ENCODE peak calls at places on chromosomes 2 and 18, in seven cellular contexts. E is H1, P is HCT116, C is GM12878, A is HepG2, M is SK-N-SH, G is K562. U is an unnamed sample.

GRCh38 chr18:57220485-57220884 is 73.6 kb downstream of the BOD1L2 start:
- DNase-seq in E (no peak), P (no peak), C (no peak), A (no peak), M (no peak), G (no peak), U (no peak)

GRCh38 chr18:12391487-12392136 is 14.6 kb upstream of the AFG3L2 start:
- DNase-seq in E (no peak), P (peak), C (no peak), A (peak), M (peak), G (peak), U (no peak)

GRCh38 chr2:234951386-234952269 is at the start of gene SH3BP4:
- DNase-seq in E (no peak), P (no peak), C (no peak), A (peak), M (peak), G (peak), U (peak)

GRCh38 chr2:43086451-43087221 is 139.8 kb downstream of the ZFP36L2 start:
- DNase-seq in E (peak), P (peak), C (no peak), A (peak), M (no peak), G (no peak), U (no peak)

GRCh38 chr2:156513219-156513618 is 77.0 kb downstream of the GPD2 start:
- DNase-seq in E (no peak), P (no peak), C (no peak), A (no peak), M (no peak), G (no peak), U (no peak)

GRCh38 chr2:129467941-129468340 is 511.5 kb upstream of the RAB6C start:
- DNase-seq in E (no peak), P (no peak), C (no peak), A (no peak), M (no peak), G (no peak), U (no peak)

GRCh38 chr2:236943841-236944513 is 141.7 kb upstream of the COPS8 start:
- DNase-seq in E (no peak), P (no peak), C (no peak), A (no peak), M (no peak), G (no peak), U (no peak)

GRCh38 chr2:224778474-224778877 is 62.3 kb upstream of the CCDC195 start:
- DNase-seq in E (peak), P (peak), C (peak), A (peak), M (peak), G (peak), U (peak)

GRCh38 chr2:127007652-127008051 is 99.3 kb downstream of the BIN1 start:
- DNase-seq in E (no peak), P (no peak), C (no peak), A (no peak), M (no peak), G (no peak), U (no peak)

GRCh38 chr2:144453039-144453336 is 66.9 kb downstream of the ZEB2 start:
- DNase-seq in E (no peak), P (no peak), C (no peak), A (no peak), M (no peak), G (no peak), U (no peak)

GRCh38 chr2:3149441-3150217 is 228.0 kb downstream of the EIPR1 start:
- DNase-seq in E (no peak), P (no peak), C (no peak), A (no peak), M (no peak), G (no peak), U (no peak)

GRCh38 chr2:174247474-174248186 is 702 bp downstream of the OLA1 start:
- DNase-seq in E (no peak), P (no peak), C (no peak), A (peak), M (peak), G (peak), U (peak)

GRCh38 chr2:127647242-127648190 is 1.6 kb downstream of the GPR17 start:
- DNase-seq in E (no peak), P (no peak), C (no peak), A (no peak), M (no peak), G (no peak), U (no peak)

DNA sequence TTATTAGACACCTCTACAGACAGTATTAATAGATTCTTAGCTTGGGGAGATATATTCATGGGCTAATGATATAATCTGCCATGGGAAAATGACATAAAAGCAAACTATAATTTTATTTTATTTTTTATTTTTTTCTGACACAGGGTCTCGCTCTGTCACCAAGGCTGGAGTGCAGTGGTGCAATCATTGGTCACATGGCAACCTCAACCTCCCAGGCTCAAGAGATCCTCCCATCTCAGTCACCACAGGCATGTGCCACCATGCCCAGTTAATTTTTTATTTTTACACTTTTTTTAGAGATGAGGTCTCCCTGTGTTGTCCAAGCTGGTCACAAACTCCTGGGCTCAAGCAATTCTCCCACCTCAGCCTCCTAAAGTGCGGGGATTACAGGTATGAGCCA is 39.3 kb downstream of the RTN4 start:
- DNase-seq in E (no peak), P (no peak), C (no peak), A (peak), M (no peak), G (no peak), U (no peak)
- TF ChIP-seq JUND in E (no peak), P (no peak), C (no peak), A (no peak), M (no peak), G (no peak), U (no peak)

DNA sequence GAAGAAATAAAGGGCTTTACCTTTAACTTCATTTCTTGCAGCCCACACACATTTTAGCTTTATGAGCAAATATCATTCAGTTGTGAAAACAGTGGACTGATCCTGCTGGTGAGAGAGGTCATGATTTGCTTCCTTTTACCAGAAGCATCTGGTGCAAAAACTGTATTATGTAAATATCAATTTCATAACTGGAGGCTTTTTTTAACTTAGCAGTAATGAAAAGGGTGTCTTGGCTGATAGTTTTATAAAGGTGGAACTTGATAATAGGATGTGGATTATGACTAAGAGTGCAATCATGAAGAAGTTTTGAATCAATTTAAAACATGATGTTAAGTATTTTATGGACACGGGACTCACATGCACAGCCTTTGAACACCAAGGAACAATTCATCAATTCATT is 304.4 kb downstream of the GULP1 start:
- DNase-seq in E (no peak), P (no peak), C (no peak), A (no peak), M (no peak), G (no peak), U (no peak)
- TF ChIP-seq JUND in E (no peak), P (no peak), C (no peak), A (no peak), M (no peak), G (no peak), U (no peak)

GRCh38 chr18:62242955-62243354 is 55.9 kb downstream of the RELCH start:
- DNase-seq in E (no peak), P (no peak), C (no peak), A (no peak), M (no peak), G (no peak), U (no peak)
- TF ChIP-seq JUND in E (no peak), P (no peak), C (no peak), A (no peak), M (no peak), G (no peak), U (no peak)

GRCh38 chr2:30903326-30903725 is 96.1 kb upstream of the CAPN13 start:
- DNase-seq in E (no peak), P (no peak), C (no peak), A (no peak), M (no peak), G (no peak), U (no peak)
- TF ChIP-seq JUND in E (no peak), P (no peak), C (no peak), A (no peak), M (no peak), G (no peak), U (no peak)

GRCh38 chr2:54574107-54574859 is 118.2 kb downstream of the SPTBN1 start:
- DNase-seq in E (no peak), P (no peak), C (peak), A (peak), M (no peak), G (peak), U (no peak)

GRCh38 chr2:54573532-54573915 is 117.4 kb downstream of the SPTBN1 start:
- DNase-seq in E (no peak), P (no peak), C (no peak), A (no peak), M (no peak), G (no peak), U (no peak)

GRCh38 chr2:54572262-54572635 is 116.1 kb downstream of the SPTBN1 start:
- DNase-seq in E (no peak), P (no peak), C (no peak), A (peak), M (no peak), G (peak), U (no peak)

GRCh38 chr2:54570925-54571694 is 115.0 kb downstream of the SPTBN1 start:
- DNase-seq in E (no peak), P (no peak), C (peak), A (peak), M (peak), G (peak), U (no peak)

DNA sequence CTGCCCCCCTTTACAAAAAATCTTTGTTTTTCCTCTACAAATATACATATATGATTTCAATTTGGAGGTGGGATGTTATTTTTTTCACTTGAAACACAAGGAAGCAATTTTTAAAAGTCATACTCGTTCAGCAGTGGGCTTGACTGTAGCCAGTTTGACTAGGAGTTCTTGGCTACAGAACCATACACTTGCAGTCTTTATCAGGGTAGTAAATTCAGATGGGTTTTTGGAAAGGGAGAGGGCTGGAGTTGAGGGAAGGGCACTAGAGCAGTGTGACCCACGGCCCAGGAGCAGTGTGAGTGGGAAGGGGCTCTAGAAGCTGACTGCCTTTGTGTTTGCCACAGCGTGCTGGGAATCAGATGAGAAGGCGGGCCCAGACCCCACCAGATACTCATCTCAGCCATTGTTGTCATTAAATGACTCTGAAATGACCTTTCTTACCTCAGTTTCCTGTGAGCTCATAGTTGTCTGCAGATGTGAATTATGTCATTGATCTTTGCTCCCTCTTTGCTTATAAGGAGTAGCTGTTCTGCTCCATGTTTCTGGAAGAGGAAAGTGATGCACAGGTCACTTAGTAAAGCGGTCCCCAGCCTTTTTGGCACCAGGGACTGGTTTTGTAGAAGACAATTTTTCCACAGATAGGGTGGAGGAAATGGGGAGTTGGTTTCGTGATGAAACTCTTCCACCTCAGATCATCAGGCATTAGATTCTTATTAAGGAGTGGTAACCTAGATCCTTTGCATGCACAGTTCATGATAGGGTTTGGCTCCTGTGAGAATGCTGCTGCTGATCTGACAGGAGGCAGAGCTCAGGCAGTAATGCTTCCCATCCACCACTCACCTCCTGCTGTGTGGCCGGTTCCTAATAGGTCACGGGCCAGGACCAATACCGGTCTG is 116.8 kb downstream of the SPTBN1 start:
- DNase-seq in E (no peak), P (no peak), C (no peak), A (no peak), M (no peak), G (no peak), U (no peak)
- TF ChIP-seq JUND in E (no peak), P (no peak), C (no peak), A (no peak), M (no peak), G (peak), U (no peak)

GRCh38 chr2:134670955-134671354 is 47.8 kb downstream of the TMEM163 start:
- DNase-seq in E (no peak), P (no peak), C (no peak), A (no peak), M (no peak), G (no peak), U (peak)

GRCh38 chr2:134667541-134667940 is 51.3 kb downstream of the TMEM163 start:
- DNase-seq in E (no peak), P (no peak), C (no peak), A (no peak), M (no peak), G (no peak), U (no peak)

GRCh38 chr2:134667081-134667480 is 51.7 kb downstream of the TMEM163 start:
- DNase-seq in E (no peak), P (no peak), C (no peak), A (no peak), M (no peak), G (no peak), U (no peak)

GRCh38 chr2:134669731-134670669 is 48.8 kb downstream of the TMEM163 start:
- DNase-seq in E (no peak), P (no peak), C (no peak), A (no peak), M (no peak), G (no peak), U (no peak)

DNA sequence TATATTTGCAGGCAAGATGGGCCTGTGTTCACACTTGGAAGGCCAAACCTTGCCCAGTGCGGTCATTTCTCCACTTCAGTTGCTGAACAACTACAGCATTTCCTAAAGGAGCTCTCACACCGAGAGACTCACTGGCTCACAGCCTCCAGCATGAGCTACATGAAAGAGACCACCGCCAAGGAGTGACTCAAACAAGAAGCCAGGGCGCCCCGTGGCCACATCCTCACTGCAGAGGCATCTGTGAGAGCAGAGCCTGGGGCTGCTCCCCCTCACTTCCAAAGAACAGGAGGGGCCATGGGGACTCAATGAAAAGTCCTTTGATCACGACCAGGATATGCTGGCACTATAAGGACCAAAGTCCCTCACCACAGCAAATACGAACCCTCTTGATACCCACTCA is 50.0 kb downstream of the TMEM163 start:
- DNase-seq in E (no peak), P (no peak), C (no peak), A (no peak), M (no peak), G (no peak), U (no peak)
- TF ChIP-seq JUND in E (no peak), P (no peak), C (no peak), A (no peak), M (no peak), G (no peak), U (no peak)

DNA sequence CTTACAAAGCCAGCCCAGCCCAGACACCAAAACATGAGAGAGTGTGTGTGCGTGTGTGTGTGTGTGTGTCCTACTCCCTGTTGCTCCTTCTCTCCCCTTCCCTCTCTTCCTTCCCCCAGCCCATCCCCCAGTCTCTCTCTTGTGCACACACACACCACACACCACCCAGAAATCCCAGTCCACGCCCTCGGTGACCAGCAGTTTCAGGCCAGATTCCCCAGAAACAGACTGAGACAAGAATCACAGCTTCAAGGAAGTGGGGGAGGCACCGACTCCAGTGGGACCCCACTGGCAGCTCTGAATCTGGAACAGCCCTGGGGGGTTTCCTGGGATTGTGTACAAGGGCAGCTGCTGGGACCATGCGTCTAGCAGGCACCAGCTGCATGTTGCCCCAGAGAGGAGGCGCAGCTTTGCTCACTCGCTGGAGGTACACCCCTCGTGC is 113.5 kb downstream of the NDUFA10 start:
- DNase-seq in E (no peak), P (no peak), C (no peak), A (no peak), M (no peak), G (no peak), U (no peak)
- TF ChIP-seq JUND in E (no peak), P (no peak), C (no peak), A (no peak), M (no peak), G (no peak), U (no peak)

U was measured in T47D.